ENCODE peak calls at places on chromosomes 2 and 18, in six cellular contexts. D is Caki2; I is stimulated activated CD4-positive, alpha-beta T cell treated with anti-CD3 and anti-CD28 coated beads, Interleukin-2, amount 100 ng/mL, for 48 hours; Z is activated CD4-positive, alpha-beta T cell treated with anti-CD3 and anti-CD28 coated beads for 36 hours; K is activated T-cell treated with anti-CD3 and anti-CD28 coated beads for 1 hour; G is epithelial cell of esophagus. R is an unnamed sample.

GRCh38 chr2:60252581-60253170 is 300.8 kb downstream of the BCL11A start:
- DNase-seq in I (no peak), Z (no peak), K (no peak), D (no peak), G (no peak), R (no peak)

GRCh38 chr2:72115361-72116080 is 32.1 kb downstream of the CYP26B1 start:
- DNase-seq in K (no peak), D (peak), Z (no peak), I (no peak), G (peak), R (no peak)

GRCh38 chr18:48002933-48003365 is 72.5 kb upstream of the SMAD2 start:
- DNase-seq in K (no peak), I (no peak), D (peak), G (peak), Z (no peak), R (no peak)

GRCh38 chr2:50346586-50347351 is 685.2 kb downstream of the NRXN1 start:
- DNase-seq in G (no peak), Z (no peak), I (no peak), D (no peak), K (no peak), R (no peak)

GRCh38 chr2:178401994-178402437 is 49.0 kb downstream of the PRKRA start:
- DNase-seq in D (no peak), Z (no peak), G (no peak), I (no peak), K (no peak), R (no peak)

GRCh38 chr2:53104263-53104662 is 663.3 kb upstream of the CHAC2 start:
- DNase-seq in K (no peak), G (peak), I (no peak), Z (no peak), D (peak), R (no peak)

GRCh38 chr2:60116167-60116870 is 437.1 kb downstream of the BCL11A start:
- DNase-seq in K (no peak), Z (no peak), D (no peak), I (no peak), G (peak), R (no peak)

GRCh38 chr2:225040862-225041209 is 1.4 kb downstream of the DOCK10 start:
- DNase-seq in I (no peak), Z (peak), K (no peak), G (no peak), D (no peak), R (no peak)

GRCh38 chr2:24840962-24841945 is 48.0 kb downstream of the CENPO start:
- DNase-seq in D (no peak), K (no peak), I (no peak), G (no peak), Z (no peak), R (no peak)

GRCh38 chr2:100197643-100198153 is 55.3 kb upstream of the AFF3 start:
- DNase-seq in I (no peak), G (no peak), Z (no peak), D (no peak), K (no peak), R (no peak)

GRCh38 chr2:147689510-147689909 is 155.3 kb upstream of the ACVR2A start:
- DNase-seq in G (peak), D (no peak), Z (no peak), K (no peak), I (no peak), R (no peak)

R was measured in iPS DF 6.9.